ENCODE peak calls at places on chromosomes 16 and 17, in eight cellular contexts. T, F, G, K, I, M, B and L are unnamed samples.

GRCh38 chr16:65771707-65772106 is 594.8 kb upstream of the CDH5 start:
- DNase-seq in T (no peak), F (no peak), G (no peak), K (no peak), I (no peak), M (no peak), B (no peak), L (no peak)

GRCh38 chr17:29930399-29931010 is 477 bp upstream of the SSH2 start:
- DNase-seq in T (peak), F (no peak), G (no peak), K (peak), I (no peak), M (peak), B (no peak), L (no peak)

GRCh38 chr17:16932156-16932555 is 39.8 kb downstream of the TNFRSF13B start:
- DNase-seq in T (no peak), F (no peak), G (no peak), K (no peak), I (no peak), M (no peak), B (no peak), L (no peak)

GRCh38 chr17:6473128-6473767 is 29.0 kb downstream of the PIMREG start:
- DNase-seq in T (peak), F (peak), G (peak), K (peak), I (no peak), M (peak), B (peak), L (no peak)

GRCh38 chr17:14209215-14209614 is 27.4 kb downstream of the CDRT15 start:
- DNase-seq in T (no peak), F (no peak), G (no peak), K (no peak), I (no peak), M (no peak), B (no peak), L (no peak)

GRCh38 chr16:55349867-55350266 is 25.9 kb downstream of the IRX6 start:
- DNase-seq in T (no peak), F (no peak), G (no peak), K (no peak), I (no peak), M (no peak), B (no peak), L (no peak)

GRCh38 chr16:65406933-65407332 is 285.1 kb upstream of the CDH11 start:
- DNase-seq in T (no peak), F (no peak), G (no peak), K (no peak), I (no peak), M (no peak), B (no peak), L (no peak)

GRCh38 chr17:28929769-28930168 is 21.5 kb downstream of the PHF12 start:
- DNase-seq in T (no peak), F (no peak), G (no peak), K (no peak), I (no peak), M (no peak), B (no peak), L (no peak)

GRCh38 chr17:48639136-48639535 is 13.0 kb upstream of the HOXB9 start:
- DNase-seq in T (no peak), F (no peak), G (no peak), K (peak), I (no peak), M (no peak), B (no peak), L (no peak)

GRCh38 chr17:41792835-41793748 is 6.6 kb upstream of the JUP start:
- DNase-seq in T (peak), F (no peak), G (no peak), K (peak), I (no peak), M (peak), B (peak), L (no peak)

GRCh38 chr16:75099738-75100615 is 16.6 kb downstream of the LDHD start:
- DNase-seq in T (no peak), F (no peak), G (no peak), K (no peak), I (no peak), M (peak), B (no peak), L (no peak)

GRCh38 chr17:29586676-29587469 is 2.6 kb downstream of the GIT1 start:
- DNase-seq in T (no peak), F (no peak), G (no peak), K (no peak), I (no peak), M (no peak), B (no peak), L (no peak)

GRCh38 chr17:9568957-9569588 is 6.5 kb downstream of the STX8 start:
- DNase-seq in T (no peak), F (no peak), G (no peak), K (no peak), I (no peak), M (no peak), B (no peak), L (no peak)

GRCh38 chr17:40097931-40098845 is 2.2 kb downstream of the NR1D1 start:
- DNase-seq in T (peak), F (no peak), G (no peak), K (peak), I (no peak), M (peak), B (peak), L (no peak)
- TF ChIP-seq POLR2AphosphoS5 in T (peak), F (no peak), G (no peak), K (peak), I (no peak), M (peak), B (peak), L (no peak)

GRCh38 chr17:7854851-7855642 is at the start of gene TMEM88:
- DNase-seq in T (no peak), F (no peak), G (no peak), K (no peak), I (no peak), M (no peak), B (no peak), L (no peak)
- TF ChIP-seq POLR2AphosphoS5 in T (no peak), F (no peak), G (peak), K (no peak), I (no peak), M (no peak), B (no peak), L (no peak)

DNA sequence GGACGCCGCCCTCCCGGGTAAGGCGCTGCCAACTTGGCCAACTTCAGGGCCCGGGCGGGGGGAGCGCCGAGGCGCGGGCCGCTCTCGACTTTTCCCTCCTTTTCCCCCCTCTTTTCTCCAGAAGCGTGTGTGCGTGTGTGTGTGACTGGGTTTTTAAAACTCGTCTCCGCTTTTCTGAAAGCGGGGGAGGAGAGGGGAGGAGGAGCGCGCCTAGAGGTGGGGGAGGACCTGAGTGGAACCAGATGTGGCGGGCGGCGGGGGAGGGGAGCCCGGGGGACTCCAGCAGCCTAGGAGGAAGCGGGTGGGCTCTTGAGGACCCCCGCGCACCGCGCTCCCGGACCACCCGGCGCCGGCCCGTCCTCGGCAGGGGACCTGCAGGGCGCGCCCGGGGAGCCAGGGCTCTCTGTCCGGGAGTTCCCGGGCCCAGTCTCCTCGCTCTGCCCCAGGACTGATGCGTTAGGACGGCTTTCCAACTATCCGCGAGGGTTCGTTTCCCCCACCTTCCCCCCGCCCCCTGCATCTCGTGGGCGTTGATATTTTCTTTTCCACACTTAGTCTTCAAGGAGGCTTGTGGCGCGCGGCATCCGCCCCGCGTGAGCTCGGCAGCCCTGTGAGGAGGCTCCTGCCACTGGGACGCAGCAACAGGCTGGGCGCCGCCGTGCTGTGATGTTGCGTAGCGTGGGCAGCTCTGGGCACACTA is 584 bp downstream of the MRC2 start:
- DNase-seq in T (peak), F (no peak), G (peak), K (peak), I (no peak), M (no peak), B (no peak), L (no peak)
- TF ChIP-seq POLR2AphosphoS5 in T (no peak), F (no peak), G (no peak), K (no peak), I (no peak), M (no peak), B (no peak), L (no peak)

DNA sequence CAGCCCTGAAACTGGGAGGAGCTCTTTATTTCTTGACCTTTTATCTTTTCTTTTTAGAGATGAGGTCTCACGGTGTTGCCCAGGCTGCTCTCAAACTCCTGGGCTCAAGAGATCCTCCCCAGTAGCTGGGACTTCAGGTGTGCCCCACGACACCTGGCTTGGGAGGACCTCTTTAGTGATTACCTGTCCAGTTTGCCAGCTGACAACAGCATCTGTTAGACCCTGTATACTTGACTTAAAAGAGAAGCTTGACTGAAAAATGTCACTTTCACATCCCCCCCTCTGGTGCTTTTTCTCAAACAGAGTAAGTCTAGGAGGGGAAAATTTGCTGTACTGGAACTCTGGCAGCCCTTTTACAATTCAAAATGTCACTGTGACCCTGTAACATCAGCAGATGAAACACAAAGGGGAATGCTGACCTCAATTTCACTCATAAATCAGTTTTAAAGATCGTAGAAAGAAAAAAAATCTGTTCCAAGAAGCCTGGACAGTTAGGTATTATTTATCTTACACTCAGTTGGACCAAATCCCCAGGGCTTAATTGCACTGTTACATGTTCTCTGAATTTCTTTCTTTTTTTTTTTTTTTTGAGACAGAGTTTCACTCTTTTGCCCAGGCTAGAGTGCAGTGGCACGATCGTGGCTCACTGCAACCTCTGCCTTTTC is 1.8 kb upstream of the ERN1 start:
- DNase-seq in T (no peak), F (no peak), G (no peak), K (no peak), I (no peak), M (no peak), B (no peak), L (no peak)
- TF ChIP-seq POLR2AphosphoS5 in T (no peak), F (no peak), G (no peak), K (no peak), I (no peak), M (no peak), B (no peak), L (no peak)

DNA sequence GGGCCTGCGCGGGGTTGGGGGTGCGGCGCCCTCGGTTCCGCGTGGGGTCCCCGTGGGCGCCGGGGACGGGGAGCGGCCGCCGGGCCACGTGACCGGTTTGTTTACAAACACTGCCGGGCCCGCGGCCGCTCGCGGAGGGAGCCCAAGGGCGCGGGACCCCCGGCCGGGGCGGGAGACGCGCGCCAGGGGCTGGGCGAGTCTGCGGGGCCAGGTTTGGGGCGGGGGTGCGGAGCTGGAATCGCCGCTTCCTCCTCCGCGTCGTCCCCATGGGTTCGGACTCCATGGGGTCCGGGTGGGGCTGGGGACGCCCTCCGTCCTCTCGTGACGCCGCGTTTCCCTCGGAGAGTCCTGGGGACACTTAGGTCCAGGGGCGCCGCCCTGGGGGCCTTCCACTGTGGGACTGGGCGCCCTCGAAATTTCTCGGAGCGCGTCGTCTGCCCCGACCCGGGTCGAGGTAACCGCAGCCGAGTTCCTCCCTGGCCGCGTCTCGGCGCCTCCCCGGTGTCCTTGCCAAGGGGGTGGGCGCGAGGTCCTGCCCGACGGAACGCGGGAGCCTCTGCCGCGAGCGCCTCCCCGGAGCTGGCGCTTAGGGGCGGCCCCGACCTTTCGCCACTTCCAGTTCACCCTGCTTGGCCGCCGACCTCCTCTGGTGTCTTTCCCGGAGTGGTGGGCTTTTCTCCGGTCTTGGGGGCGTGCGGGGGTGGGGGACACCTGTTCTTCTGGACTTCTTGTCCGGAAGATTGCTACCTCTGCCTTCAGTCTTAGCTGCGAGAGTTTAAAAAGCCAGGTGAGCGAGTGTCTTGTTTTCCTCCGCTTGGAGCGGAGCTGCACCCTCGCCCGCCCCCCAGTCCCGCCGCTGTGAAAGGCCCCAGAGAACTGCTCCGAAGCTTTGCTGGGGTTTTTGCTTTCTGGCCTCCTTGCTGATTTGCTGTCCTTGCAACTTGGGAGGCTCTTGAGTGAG is 754 bp downstream of the YPEL2 start:
- DNase-seq in T (peak), F (no peak), G (no peak), K (peak), I (no peak), M (peak), B (peak), L (no peak)
- TF ChIP-seq POLR2AphosphoS5 in T (no peak), F (no peak), G (no peak), K (peak), I (no peak), M (peak), B (no peak), L (no peak)

DNA sequence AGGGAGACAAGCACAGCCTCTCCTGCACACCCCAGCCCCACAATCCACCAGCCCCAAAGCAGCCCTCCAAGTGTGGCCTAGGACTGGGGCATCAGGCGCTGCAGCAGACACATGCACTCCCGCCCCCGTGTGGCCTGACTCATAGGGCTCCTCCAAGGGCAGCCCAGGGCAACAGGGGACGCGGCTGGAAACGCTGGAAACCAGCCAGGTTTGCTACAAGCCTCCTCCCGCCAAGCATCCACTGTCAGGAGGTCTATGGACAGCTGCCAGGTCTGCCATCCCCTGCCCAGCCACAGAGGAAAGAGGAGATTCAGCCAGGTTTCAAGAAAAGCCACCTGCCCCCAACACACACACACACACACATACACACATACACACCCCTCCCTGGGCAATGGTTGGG is 25.8 kb downstream of the SRCIN1 start:
- DNase-seq in T (no peak), F (no peak), G (no peak), K (no peak), I (no peak), M (no peak), B (peak), L (no peak)
- TF ChIP-seq POLR2AphosphoS5 in T (no peak), F (no peak), G (no peak), K (no peak), I (no peak), M (no peak), B (no peak), L (no peak)

GRCh38 chr17:73278465-73279453 is 17.1 kb upstream of the CPSF4L start:
- DNase-seq in T (peak), F (no peak), G (no peak), K (peak), I (no peak), M (no peak), B (peak), L (peak)
- TF ChIP-seq POLR2AphosphoS5 in T (peak), F (no peak), G (no peak), K (no peak), I (no peak), M (no peak), B (no peak), L (no peak)

DNA sequence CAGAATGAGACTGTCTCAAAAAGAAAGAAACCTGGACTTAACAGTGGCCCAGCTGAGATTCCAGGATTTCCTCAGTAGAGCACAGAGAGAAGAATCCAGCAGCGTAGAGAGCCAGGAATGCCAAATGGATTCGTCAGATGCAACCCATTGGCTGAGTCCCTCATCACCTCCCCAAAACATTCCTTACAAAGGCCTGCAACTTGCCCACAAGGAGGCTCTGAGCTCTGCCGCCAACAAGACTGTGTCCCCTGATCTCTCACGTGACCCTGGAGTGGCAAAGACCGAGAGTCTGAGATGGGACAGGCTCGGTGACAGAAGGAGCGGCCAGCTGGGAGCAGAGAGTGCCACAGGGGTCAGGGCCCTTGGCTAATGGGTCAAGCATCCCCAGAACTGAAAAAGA is 6.9 kb upstream of the CHMP6 start:
- DNase-seq in T (no peak), F (no peak), G (no peak), K (no peak), I (no peak), M (peak), B (no peak), L (no peak)
- TF ChIP-seq POLR2AphosphoS5 in T (peak), F (no peak), G (no peak), K (peak), I (no peak), M (peak), B (no peak), L (no peak)

GRCh38 chr16:87382023-87382785 is 1.4 kb downstream of the FBXO31 start:
- DNase-seq in T (no peak), F (no peak), G (no peak), K (peak), I (no peak), M (no peak), B (no peak), L (no peak)

GRCh38 chr16:87380403-87380802 is 3.2 kb downstream of the FBXO31 start:
- DNase-seq in T (no peak), F (no peak), G (no peak), K (no peak), I (peak), M (no peak), B (no peak), L (no peak)

GRCh38 chr16:87384162-87384999 is 805 bp upstream of the FBXO31 start:
- DNase-seq in T (no peak), F (no peak), G (no peak), K (peak), I (no peak), M (peak), B (peak), L (no peak)

GRCh38 chr16:87380875-87381274 is 2.7 kb downstream of the FBXO31 start:
- DNase-seq in T (no peak), F (no peak), G (no peak), K (no peak), I (peak), M (no peak), B (no peak), L (no peak)

GRCh38 chr16:87383522-87384161 is at the start of gene FBXO31:
- DNase-seq in T (peak), F (peak), G (peak), K (peak), I (peak), M (peak), B (peak), L (no peak)
- TF ChIP-seq POLR2AphosphoS5 in T (peak), F (peak), G (peak), K (peak), I (peak), M (peak), B (peak), L (no peak)